ENCODE peak calls at places on chromosomes 2 and 18, in seven cellular contexts. One of them, this sample, is unnamed.

GRCh38 chr18:21303913-21304312 is 61.9 kb downstream of the GREB1L start:
- DNase-seq in lower lobe of right lung: no peak
- DNase-seq in skeletal muscle cell: no peak
- DNase-seq in stimulated activated CD8-positive, alpha-beta memory T cell treated with anti-CD3 and anti-CD28 coated beads, Interleukin-4, amount 100 ng/mL, for 4 hours: no peak
- DNase-seq in effector memory CD8-positive, alpha-beta T cell: no peak
- DNase-seq in suprapubic skin: no peak
- DNase-seq in lung: no peak
- DNase-seq in this sample: no peak

GRCh38 chr2:24840962-24841945 is 48.0 kb downstream of the CENPO start:
- DNase-seq in skeletal muscle cell: no peak
- DNase-seq in lower lobe of right lung: no peak
- DNase-seq in effector memory CD8-positive, alpha-beta T cell: no peak
- DNase-seq in stimulated activated CD8-positive, alpha-beta memory T cell treated with anti-CD3 and anti-CD28 coated beads, Interleukin-4, amount 100 ng/mL, for 4 hours: no peak
- DNase-seq in lung: no peak
- DNase-seq in suprapubic skin: no peak
- DNase-seq in this sample: no peak

GRCh38 chr2:172427990-172428840 is 829 bp downstream of the ITGA6 start:
- DNase-seq in lung: peak
- DNase-seq in effector memory CD8-positive, alpha-beta T cell: peak
- DNase-seq in stimulated activated CD8-positive, alpha-beta memory T cell treated with anti-CD3 and anti-CD28 coated beads, Interleukin-4, amount 100 ng/mL, for 4 hours: peak
- DNase-seq in suprapubic skin: no peak
- DNase-seq in lower lobe of right lung: peak
- DNase-seq in skeletal muscle cell: no peak
- DNase-seq in this sample: no peak

GRCh38 chr2:201444676-201445441 is 6.4 kb downstream of the TRAK2 start:
- DNase-seq in lung: no peak
- DNase-seq in lower lobe of right lung: no peak
- DNase-seq in skeletal muscle cell: no peak
- DNase-seq in suprapubic skin: no peak
- DNase-seq in effector memory CD8-positive, alpha-beta T cell: no peak
- DNase-seq in stimulated activated CD8-positive, alpha-beta memory T cell treated with anti-CD3 and anti-CD28 coated beads, Interleukin-4, amount 100 ng/mL, for 4 hours: no peak
- DNase-seq in this sample: no peak

GRCh38 chr2:20421988-20422678 is 24.7 kb upstream of the RHOB start:
- DNase-seq in effector memory CD8-positive, alpha-beta T cell: no peak
- DNase-seq in lower lobe of right lung: peak
- DNase-seq in skeletal muscle cell: peak
- DNase-seq in lung: peak
- DNase-seq in stimulated activated CD8-positive, alpha-beta memory T cell treated with anti-CD3 and anti-CD28 coated beads, Interleukin-4, amount 100 ng/mL, for 4 hours: no peak
- DNase-seq in suprapubic skin: peak
- DNase-seq in this sample: no peak

GRCh38 chr2:54604771-54605350 is 118.6 kb upstream of the EML6 start:
- DNase-seq in suprapubic skin: no peak
- DNase-seq in effector memory CD8-positive, alpha-beta T cell: no peak
- DNase-seq in lower lobe of right lung: no peak
- DNase-seq in stimulated activated CD8-positive, alpha-beta memory T cell treated with anti-CD3 and anti-CD28 coated beads, Interleukin-4, amount 100 ng/mL, for 4 hours: no peak
- DNase-seq in lung: no peak
- DNase-seq in skeletal muscle cell: no peak
- DNase-seq in this sample: no peak

GRCh38 chr2:237465515-237466227 is 21.4 kb upstream of the MLPH start:
- DNase-seq in skeletal muscle cell: peak
- DNase-seq in suprapubic skin: no peak
- DNase-seq in lung: no peak
- DNase-seq in lower lobe of right lung: no peak
- DNase-seq in effector memory CD8-positive, alpha-beta T cell: no peak
- DNase-seq in stimulated activated CD8-positive, alpha-beta memory T cell treated with anti-CD3 and anti-CD28 coated beads, Interleukin-4, amount 100 ng/mL, for 4 hours: no peak
- DNase-seq in this sample: no peak

GRCh38 chr18:43847164-43848091 is 570.1 kb upstream of the SYT4 start:
- DNase-seq in suprapubic skin: no peak
- DNase-seq in lung: no peak
- DNase-seq in lower lobe of right lung: no peak
- DNase-seq in stimulated activated CD8-positive, alpha-beta memory T cell treated with anti-CD3 and anti-CD28 coated beads, Interleukin-4, amount 100 ng/mL, for 4 hours: no peak
- DNase-seq in skeletal muscle cell: no peak
- DNase-seq in effector memory CD8-positive, alpha-beta T cell: no peak
- DNase-seq in this sample: no peak

GRCh38 chr2:26757873-26758789 is 6.0 kb upstream of the SLC35F6 start:
- DNase-seq in effector memory CD8-positive, alpha-beta T cell: no peak
- DNase-seq in skeletal muscle cell: peak
- DNase-seq in lower lobe of right lung: no peak
- DNase-seq in lung: peak
- DNase-seq in stimulated activated CD8-positive, alpha-beta memory T cell treated with anti-CD3 and anti-CD28 coated beads, Interleukin-4, amount 100 ng/mL, for 4 hours: no peak
- DNase-seq in suprapubic skin: no peak
- DNase-seq in this sample: no peak

GRCh38 chr18:31591113-31591512 is 564 bp upstream of the TTR start:
- DNase-seq in suprapubic skin: no peak
- DNase-seq in stimulated activated CD8-positive, alpha-beta memory T cell treated with anti-CD3 and anti-CD28 coated beads, Interleukin-4, amount 100 ng/mL, for 4 hours: no peak
- DNase-seq in effector memory CD8-positive, alpha-beta T cell: no peak
- DNase-seq in lung: no peak
- DNase-seq in skeletal muscle cell: no peak
- DNase-seq in lower lobe of right lung: no peak
- DNase-seq in this sample: no peak

GRCh38 chr2:179592167-179592936 is 269.1 kb downstream of the ZNF385B start:
- DNase-seq in skeletal muscle cell: peak
- DNase-seq in stimulated activated CD8-positive, alpha-beta memory T cell treated with anti-CD3 and anti-CD28 coated beads, Interleukin-4, amount 100 ng/mL, for 4 hours: no peak
- DNase-seq in lower lobe of right lung: no peak
- DNase-seq in lung: no peak
- DNase-seq in suprapubic skin: no peak
- DNase-seq in effector memory CD8-positive, alpha-beta T cell: no peak
- DNase-seq in this sample: no peak

GRCh38 chr2:143001521-143001920 is 124.1 kb downstream of the KYNU start:
- DNase-seq in lower lobe of right lung: no peak
- DNase-seq in lung: no peak
- DNase-seq in stimulated activated CD8-positive, alpha-beta memory T cell treated with anti-CD3 and anti-CD28 coated beads, Interleukin-4, amount 100 ng/mL, for 4 hours: no peak
- DNase-seq in suprapubic skin: no peak
- DNase-seq in skeletal muscle cell: no peak
- DNase-seq in effector memory CD8-positive, alpha-beta T cell: no peak
- DNase-seq in this sample: no peak

GRCh38 chr2:44560961-44561360 is 199.2 kb downstream of the CAMKMT start:
- DNase-seq in lung: no peak
- DNase-seq in lower lobe of right lung: no peak
- DNase-seq in stimulated activated CD8-positive, alpha-beta memory T cell treated with anti-CD3 and anti-CD28 coated beads, Interleukin-4, amount 100 ng/mL, for 4 hours: no peak
- DNase-seq in skeletal muscle cell: no peak
- DNase-seq in effector memory CD8-positive, alpha-beta T cell: no peak
- DNase-seq in suprapubic skin: no peak
- DNase-seq in this sample: no peak

GRCh38 chr2:221896505-221897151 is 324.5 kb upstream of the EPHA4 start:
- DNase-seq in effector memory CD8-positive, alpha-beta T cell: no peak
- DNase-seq in lung: peak
- DNase-seq in suprapubic skin: peak
- DNase-seq in lower lobe of right lung: no peak
- DNase-seq in stimulated activated CD8-positive, alpha-beta memory T cell treated with anti-CD3 and anti-CD28 coated beads, Interleukin-4, amount 100 ng/mL, for 4 hours: no peak
- DNase-seq in skeletal muscle cell: peak
- DNase-seq in this sample: no peak

GRCh38 chr2:113754989-113755689 is 1.3 kb downstream of the SLC35F5 start:
- DNase-seq in lower lobe of right lung: no peak
- DNase-seq in effector memory CD8-positive, alpha-beta T cell: no peak
- DNase-seq in suprapubic skin: no peak
- DNase-seq in stimulated activated CD8-positive, alpha-beta memory T cell treated with anti-CD3 and anti-CD28 coated beads, Interleukin-4, amount 100 ng/mL, for 4 hours: no peak
- DNase-seq in lung: no peak
- DNase-seq in skeletal muscle cell: no peak
- DNase-seq in this sample: no peak

GRCh38 chr2:150872919-150873772 is 385.7 kb upstream of the RND3 start:
- DNase-seq in effector memory CD8-positive, alpha-beta T cell: no peak
- DNase-seq in stimulated activated CD8-positive, alpha-beta memory T cell treated with anti-CD3 and anti-CD28 coated beads, Interleukin-4, amount 100 ng/mL, for 4 hours: no peak
- DNase-seq in lung: no peak
- DNase-seq in skeletal muscle cell: no peak
- DNase-seq in lower lobe of right lung: no peak
- DNase-seq in suprapubic skin: no peak
- DNase-seq in this sample: no peak

GRCh38 chr2:20578895-20579825 is 71.7 kb downstream of the HS1BP3 start:
- DNase-seq in stimulated activated CD8-positive, alpha-beta memory T cell treated with anti-CD3 and anti-CD28 coated beads, Interleukin-4, amount 100 ng/mL, for 4 hours: no peak
- DNase-seq in lower lobe of right lung: peak
- DNase-seq in effector memory CD8-positive, alpha-beta T cell: no peak
- DNase-seq in suprapubic skin: peak
- DNase-seq in lung: peak
- DNase-seq in skeletal muscle cell: peak
- DNase-seq in this sample: peak

GRCh38 chr2:132909427-132909826 is 239.4 kb upstream of the LYPD1 start:
- DNase-seq in effector memory CD8-positive, alpha-beta T cell: no peak
- DNase-seq in lung: no peak
- DNase-seq in skeletal muscle cell: no peak
- DNase-seq in lower lobe of right lung: no peak
- DNase-seq in suprapubic skin: no peak
- DNase-seq in stimulated activated CD8-positive, alpha-beta memory T cell treated with anti-CD3 and anti-CD28 coated beads, Interleukin-4, amount 100 ng/mL, for 4 hours: no peak
- DNase-seq in this sample: no peak

This sample was measured in GM10248.